ENCODE peak calls at places on chromosomes 7 and 10, in seven cellular contexts. Z, X, K, D, W, T and H are unnamed samples.

GRCh38 chr10:3415878-3416605 is 243.5 kb upstream of the PITRM1 start:
- DNase-seq in Z (no peak), K (no peak), X (peak), T (no peak), D (no peak), W (no peak), H (no peak)

GRCh38 chr10:13376297-13376696 is 28.2 kb upstream of the SEPHS1 start:
- DNase-seq in D (no peak), W (no peak), T (no peak), Z (no peak), K (no peak), X (no peak), H (no peak)

GRCh38 chr7:20193242-20193777 is 23.9 kb downstream of the MACC1 start:
- DNase-seq in Z (no peak), K (peak), D (no peak), T (no peak), W (no peak), X (no peak), H (no peak)

GRCh38 chr10:132465193-132465888 is 68.3 kb downstream of the PWWP2B start:
- DNase-seq in X (peak), Z (no peak), K (no peak), W (no peak), D (no peak), T (no peak), H (no peak)

GRCh38 chr10:32055478-32056135 is 618 bp downstream of the KIF5B start:
- DNase-seq in W (peak), Z (peak), K (no peak), T (peak), X (peak), D (no peak), H (peak)

GRCh38 chr10:100043344-100043743 is 33.6 kb upstream of the DNMBP start:
- DNase-seq in K (no peak), X (no peak), Z (no peak), D (no peak), T (no peak), W (no peak), H (no peak)

GRCh38 chr10:83990126-83990525 is 149.2 kb upstream of the GHITM start:
- DNase-seq in K (no peak), T (no peak), Z (no peak), W (no peak), X (no peak), D (no peak), H (no peak)

GRCh38 chr7:16804674-16805439 is at the start of gene AGR2:
- DNase-seq in K (no peak), D (peak), W (no peak), X (no peak), T (no peak), Z (peak), H (no peak)

GRCh38 chr10:70799124-70799523 is 13.9 kb upstream of the TBATA start:
- DNase-seq in K (no peak), D (no peak), W (no peak), X (no peak), Z (no peak), T (peak), H (no peak)

GRCh38 chr7:31885160-31885559 is 185.0 kb downstream of the PDE1C start:
- DNase-seq in X (no peak), K (no peak), D (no peak), W (no peak), Z (no peak), T (no peak), H (no peak)

GRCh38 chr7:101817930-101818698 is 688 bp downstream of the CUX1 start:
- DNase-seq in D (no peak), X (no peak), Z (no peak), T (peak), W (no peak), K (no peak), H (no peak)

GRCh38 chr10:93334901-93335312 is 147.2 kb downstream of the MYOF start:
- DNase-seq in K (no peak), W (peak), X (no peak), T (peak), Z (peak), D (no peak), H (peak)

GRCh38 chr7:2792856-2793487 is 51.1 kb downstream of the GNA12 start:
- DNase-seq in X (no peak), T (no peak), K (no peak), D (no peak), W (no peak), Z (no peak), H (no peak)

GRCh38 chr10:60397792-60398191 is 8.1 kb upstream of the ANK3 start:
- DNase-seq in Z (no peak), K (no peak), X (no peak), W (no peak), T (no peak), D (no peak), H (no peak)

GRCh38 chr7:80145780-80146422 is 11.3 kb downstream of the GNAI1 start:
- DNase-seq in W (no peak), T (peak), X (no peak), K (peak), Z (peak), D (no peak), H (peak)

GRCh38 chr10:131513445-131513844 is 201.9 kb upstream of the TCERG1L start:
- DNase-seq in D (no peak), W (no peak), K (no peak), X (no peak), T (no peak), Z (no peak), H (no peak)